ENCODE peak calls at places on chromosomes 5 and 9, in four cellular contexts. One of them, this sample, is unnamed.
A peak's percentile ranks its signal among the peaks of the same experiment; 100 is the strongest.

GRCh38 chr5:158955636-158956035 is 144.1 kb downstream of the EBF1 start:
- DNase-seq in AML-193: no peak
- DNase-seq in HCEC 1CT: no peak
- DNase-seq in OCI-M1: no peak
- DNase-seq in this sample: no peak

GRCh38 chr9:109574061-109574882 is 76.2 kb upstream of the PTPN3 start:
- DNase-seq in AML-193: peak; percentile 35
- DNase-seq in HCEC 1CT: peak; percentile 23
- DNase-seq in OCI-M1: peak; percentile 73
- DNase-seq in this sample: no peak

GRCh38 chr5:169628891-169629290 is 8.2 kb upstream of the DOCK2 start:
- DNase-seq in AML-193: no peak
- DNase-seq in HCEC 1CT: peak; percentile 85
- DNase-seq in OCI-M1: no peak
- DNase-seq in this sample: no peak

GRCh38 chr9:105053209-105053652 is 125.3 kb upstream of the ABCA1 start:
- DNase-seq in AML-193: peak; percentile 66
- DNase-seq in HCEC 1CT: peak; percentile 93
- DNase-seq in OCI-M1: peak; percentile 61
- DNase-seq in this sample: no peak

GRCh38 chr9:35748858-35749514 is at the start of the genes GBA2 and RGP1:
- DNase-seq in AML-193: peak; percentile 27
- DNase-seq in HCEC 1CT: peak; percentile 57
- DNase-seq in OCI-M1: peak; percentile 83
- DNase-seq in this sample: peak; percentile 82

GRCh38 chr9:128929560-128929959 is 8.8 kb downstream of the PHYHD1 start:
- DNase-seq in AML-193: no peak
- DNase-seq in HCEC 1CT: no peak
- DNase-seq in OCI-M1: no peak
- DNase-seq in this sample: no peak

GRCh38 chr5:3105581-3105980 is 354.1 kb upstream of the IRX2 start:
- DNase-seq in AML-193: no peak
- DNase-seq in HCEC 1CT: no peak
- DNase-seq in OCI-M1: no peak
- DNase-seq in this sample: no peak

GRCh38 chr5:53416144-53416730 is 64.2 kb upstream of the FST start:
- DNase-seq in AML-193: no peak
- DNase-seq in HCEC 1CT: peak; percentile 67
- DNase-seq in OCI-M1: peak; percentile 50
- DNase-seq in this sample: no peak

GRCh38 chr5:43065384-43066230 is 25.5 kb upstream of the ANXA2R start:
- DNase-seq in AML-193: peak; percentile 43
- DNase-seq in HCEC 1CT: peak; percentile 57
- DNase-seq in OCI-M1: peak; percentile 80
- DNase-seq in this sample: peak; percentile 68

GRCh38 chr5:39783756-39784421 is 359.1 kb upstream of the DAB2 start:
- DNase-seq in AML-193: no peak
- DNase-seq in HCEC 1CT: peak; percentile 92
- DNase-seq in OCI-M1: no peak
- DNase-seq in this sample: no peak

GRCh38 chr9:93809204-93809940 is 145.8 kb downstream of the BARX1 start:
- DNase-seq in AML-193: no peak
- DNase-seq in HCEC 1CT: no peak
- DNase-seq in OCI-M1: no peak
- DNase-seq in this sample: no peak

GRCh38 chr9:137804908-137805356 is 72.7 kb upstream of the CACNA1B start:
- DNase-seq in AML-193: no peak
- DNase-seq in HCEC 1CT: peak; percentile 3
- DNase-seq in OCI-M1: no peak
- DNase-seq in this sample: no peak

GRCh38 chr5:84091400-84091799 is 293.3 kb downstream of the EDIL3 start:
- DNase-seq in AML-193: no peak
- DNase-seq in HCEC 1CT: no peak
- DNase-seq in OCI-M1: no peak
- DNase-seq in this sample: no peak

GRCh38 chr5:88875609-88876234 is 7.3 kb downstream of the MEF2C start:
- DNase-seq in AML-193: peak; percentile 48
- DNase-seq in HCEC 1CT: peak; percentile 49
- DNase-seq in OCI-M1: peak; percentile 84
- DNase-seq in this sample: no peak

GRCh38 chr5:154646841-154647759 is 108.1 kb upstream of the LARP1 start:
- DNase-seq in AML-193: no peak
- DNase-seq in HCEC 1CT: no peak
- DNase-seq in OCI-M1: no peak
- DNase-seq in this sample: peak; percentile 22

GRCh38 chr5:176773408-176774035 is 36.8 kb upstream of the UNC5A start:
- DNase-seq in AML-193: no peak
- DNase-seq in HCEC 1CT: no peak
- DNase-seq in OCI-M1: no peak
- DNase-seq in this sample: no peak

GRCh38 chr9:16680965-16681658 is 189.4 kb downstream of the BNC2 start:
- DNase-seq in AML-193: no peak
- DNase-seq in HCEC 1CT: peak; percentile 16
- DNase-seq in OCI-M1: no peak
- DNase-seq in this sample: no peak

GRCh38 chr9:4117835-4118610 is 181.8 kb downstream of the GLIS3 start:
- DNase-seq in AML-193: peak; percentile 13
- DNase-seq in HCEC 1CT: no peak
- DNase-seq in OCI-M1: peak; percentile 93
- DNase-seq in this sample: no peak